ENCODE peak calls at places on chromosomes 7 and 10, in seven cellular contexts. A, X, B, L, I, D and Q are unnamed samples.

GRCh38 chr7:100093498-100093897 is 4.7 kb downstream of the COPS6 start:
- DNase-seq in I (no peak), B (no peak), D (no peak), L (no peak), A (no peak), X (no peak), Q (no peak)

GRCh38 chr7:17099083-17099973 is 199.1 kb upstream of the AHR start:
- DNase-seq in B (no peak), L (peak), I (no peak), A (peak), X (peak), D (no peak), Q (no peak)

GRCh38 chr10:11439523-11440053 is 171.9 kb downstream of the USP6NL start:
- DNase-seq in A (no peak), D (no peak), L (no peak), B (no peak), X (no peak), I (no peak), Q (no peak)

GRCh38 chr7:24877790-24878311 is 102.1 kb downstream of the OSBPL3 start:
- DNase-seq in D (peak), A (peak), I (no peak), B (no peak), L (no peak), X (no peak), Q (no peak)

GRCh38 chr10:132845780-132846595 is 60.0 kb upstream of the NKX6-2 start:
- DNase-seq in X (no peak), L (peak), I (no peak), D (no peak), B (peak), A (no peak), Q (no peak)

GRCh38 chr7:106840342-106840741 is 24.7 kb upstream of the PIK3CG start:
- DNase-seq in B (no peak), I (no peak), A (peak), L (no peak), D (no peak), X (no peak), Q (peak)

GRCh38 chr7:130367088-130367755 is 13.1 kb upstream of the CPA1 start:
- DNase-seq in X (no peak), A (no peak), I (peak), B (peak), D (no peak), L (no peak), Q (no peak)

GRCh38 chr10:108970016-108970415 is 953.3 kb downstream of the XPNPEP1 start:
- DNase-seq in B (no peak), L (no peak), X (no peak), D (no peak), I (no peak), A (peak), Q (no peak)

GRCh38 chr7:80640841-80641240 is 2.4 kb downstream of the CD36 start:
- DNase-seq in I (no peak), D (no peak), X (no peak), A (peak), L (no peak), B (no peak), Q (peak)

GRCh38 chr7:45885264-45885882 is 2.9 kb upstream of the IGFBP1 start:
- DNase-seq in L (no peak), A (peak), D (no peak), B (no peak), I (no peak), X (no peak), Q (no peak)

GRCh38 chr10:63720689-63721088 is 199.5 kb downstream of the REEP3 start:
- DNase-seq in I (no peak), A (no peak), B (no peak), L (no peak), D (no peak), X (no peak), Q (no peak)

GRCh38 chr10:124989526-124989925 is 47.6 kb downstream of the ZRANB1 start:
- DNase-seq in D (no peak), A (peak), I (no peak), B (no peak), X (no peak), L (peak), Q (no peak)

GRCh38 chr7:127638197-127638596 is 13.8 kb upstream of the SND1 start:
- DNase-seq in B (no peak), L (no peak), D (no peak), I (no peak), A (no peak), X (no peak), Q (no peak)

GRCh38 chr7:68770649-68771048 is 827.6 kb upstream of the AUTS2 start:
- DNase-seq in A (peak), L (no peak), D (no peak), I (no peak), B (peak), X (peak), Q (no peak)

GRCh38 chr7:51732066-51732465 is 415.5 kb upstream of the COBL start:
- DNase-seq in D (no peak), A (no peak), B (no peak), I (no peak), X (no peak), L (no peak), Q (no peak)

GRCh38 chr7:29622335-29623265 is 59.0 kb downstream of the PRR15 start:
- DNase-seq in L (no peak), D (no peak), B (no peak), X (peak), A (peak), I (no peak), Q (peak)

GRCh38 chr10:70586348-70586930 is 16.1 kb downstream of the PRF1 start:
- DNase-seq in X (no peak), D (no peak), B (peak), A (no peak), L (no peak), I (no peak), Q (no peak)

GRCh38 chr7:133709036-133709880 is 417.9 kb upstream of the LRGUK start:
- DNase-seq in X (no peak), A (peak), B (no peak), L (no peak), I (no peak), D (no peak), Q (no peak)

GRCh38 chr7:4028221-4028620 is 653.9 kb upstream of the FOXK1 start:
- DNase-seq in X (no peak), D (no peak), I (no peak), B (no peak), A (no peak), L (no peak), Q (no peak)

GRCh38 chr7:71626206-71626605 is 494.3 kb downstream of the GALNT17 start:
- DNase-seq in A (peak), B (no peak), D (no peak), X (no peak), L (no peak), I (no peak), Q (peak)

GRCh38 chr10:60479305-60480020 is 89.8 kb upstream of the ANK3 start:
- DNase-seq in L (no peak), B (no peak), D (no peak), X (no peak), I (no peak), A (peak), Q (no peak)

GRCh38 chr7:107874605-107875446 is 16.2 kb upstream of the DLD start:
- DNase-seq in D (no peak), I (no peak), X (peak), L (no peak), A (peak), B (no peak), Q (peak)

GRCh38 chr7:103447073-103447960 is 1.3 kb upstream of the SLC26A5 start:
- DNase-seq in B (no peak), L (no peak), I (no peak), X (peak), A (peak), D (no peak), Q (peak)
- H3K27ac ChIP-seq in B (no peak), L (no peak), I (no peak), X (no peak), A (no peak), D (no peak), Q (no peak)

GRCh38 chr10:5595095-5595494 is 70.3 kb downstream of the CALML3 start:
- DNase-seq in I (no peak), B (no peak), D (no peak), L (no peak), A (no peak), X (no peak), Q (no peak)
- H3K4me3 ChIP-seq in I (no peak), B (no peak), D (no peak), L (no peak), A (peak), X (no peak), Q (peak)

GRCh38 chr7:134741901-134742635 is 37.4 kb upstream of the CALD1 start:
- DNase-seq in B (peak), L (peak), D (no peak), A (peak), I (no peak), X (no peak), Q (peak)

GRCh38 chr7:134740364-134740763 is 39.1 kb upstream of the CALD1 start:
- DNase-seq in L (no peak), X (no peak), I (no peak), A (no peak), D (no peak), B (no peak), Q (no peak)

GRCh38 chr7:134744569-134744968 is 34.9 kb upstream of the CALD1 start:
- DNase-seq in I (no peak), A (no peak), B (no peak), X (no peak), D (no peak), L (no peak), Q (no peak)

GRCh38 chr7:134739362-134739761 is 40.1 kb upstream of the CALD1 start:
- DNase-seq in A (no peak), L (no peak), I (no peak), D (no peak), X (no peak), B (no peak), Q (no peak)

GRCh38 chr7:134742688-134743350 is 36.6 kb upstream of the CALD1 start:
- DNase-seq in A (peak), X (no peak), I (no peak), B (peak), L (no peak), D (no peak), Q (no peak)
- H3K27ac ChIP-seq in A (peak), X (peak), I (no peak), B (peak), L (peak), D (no peak), Q (peak)

GRCh38 chr10:26540601-26541000 is 102.5 kb downstream of the APBB1IP start:
- DNase-seq in I (no peak), B (no peak), D (peak), A (no peak), L (no peak), X (no peak), Q (no peak)
- H3K4me3 ChIP-seq in I (no peak), B (no peak), D (no peak), A (no peak), L (no peak), X (no peak), Q (no peak)

DNA sequence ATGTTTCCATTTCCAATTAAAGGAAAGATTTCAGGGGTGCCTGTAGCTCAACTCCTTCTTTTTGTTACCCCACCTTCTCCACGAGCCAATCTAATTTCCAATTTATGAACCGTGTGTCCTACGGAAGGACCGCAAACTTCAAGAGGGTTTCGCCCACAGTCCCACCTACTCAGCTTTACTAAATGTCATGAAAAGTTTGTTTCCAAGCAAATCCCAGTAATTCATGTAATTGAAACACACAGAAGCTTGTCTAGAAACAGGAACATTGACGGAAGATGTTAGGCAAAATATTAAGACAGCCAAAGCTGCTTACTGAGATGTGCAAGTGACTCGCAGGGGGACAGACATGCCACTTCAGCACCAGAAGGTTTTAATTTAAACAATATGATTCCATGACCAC is 32.9 kb upstream of the LYZL1 start:
- DNase-seq in B (no peak), X (no peak), D (no peak), L (no peak), I (no peak), A (no peak), Q (no peak)
- H3K27ac ChIP-seq in B (peak), X (no peak), D (no peak), L (no peak), I (no peak), A (no peak), Q (peak)

DNA sequence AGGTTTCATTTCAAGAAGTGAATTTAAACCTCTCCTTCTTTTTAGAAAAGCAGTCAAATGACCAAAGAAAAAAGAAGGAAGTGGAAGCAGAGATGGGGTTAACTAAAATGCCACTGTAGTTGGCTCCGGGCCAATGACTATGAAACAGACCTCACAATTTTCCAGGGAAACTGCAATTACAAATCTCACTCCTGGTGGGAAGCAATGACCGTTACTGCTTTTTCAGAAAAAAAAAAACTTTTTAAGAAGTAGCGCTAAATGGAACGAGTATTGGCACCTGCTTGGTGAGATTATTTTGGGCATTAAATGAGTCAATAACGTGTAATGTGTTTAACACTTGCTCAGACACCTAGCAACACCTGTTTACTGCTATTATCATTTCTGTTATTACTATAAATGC is 1.2 kb downstream of the SFRP4 start:
- DNase-seq in X (no peak), D (no peak), A (no peak), B (no peak), I (no peak), L (no peak), Q (peak)
- H3K4me3 ChIP-seq in X (no peak), D (no peak), A (no peak), B (peak), I (no peak), L (peak), Q (no peak)

GRCh38 chr7:150340875-150341262 is 560 bp downstream of the RARRES2 start:
- DNase-seq in B (peak), I (no peak), D (no peak), X (no peak), L (no peak), A (no peak), Q (no peak)
- H3K27ac ChIP-seq in B (peak), I (no peak), D (no peak), X (peak), L (peak), A (no peak), Q (no peak)